ENCODE peak calls at places on chromosome 20, in nine cellular contexts. M, Q, G, Z, T, E, I, S and H are unnamed samples.

GRCh38 chr20:19976595-19977372 is 40.4 kb upstream of the NAA20 start:
- DNase-seq in M (peak), Q (no peak), G (no peak), Z (peak), T (no peak), E (no peak), I (no peak), S (peak), H (peak)

GRCh38 chr20:61414455-61414991 is 162.5 kb downstream of the CDH4 start:
- DNase-seq in M (no peak), Q (no peak), G (no peak), Z (no peak), T (no peak), E (no peak), I (no peak), S (no peak), H (peak)

GRCh38 chr20:24965065-24965919 is 16.2 kb downstream of the CST7 start:
- DNase-seq in M (no peak), Q (no peak), G (no peak), Z (no peak), T (no peak), E (no peak), I (peak), S (no peak), H (no peak)

GRCh38 chr20:31547720-31548298 is 33.6 kb downstream of the HM13 start:
- DNase-seq in M (no peak), Q (no peak), G (no peak), Z (no peak), T (no peak), E (no peak), I (no peak), S (no peak), H (no peak)

GRCh38 chr20:12175538-12175937 is 257.8 kb downstream of the BTBD3 start:
- DNase-seq in M (no peak), Q (no peak), G (no peak), Z (no peak), T (no peak), E (no peak), I (no peak), S (no peak), H (no peak)

GRCh38 chr20:12581644-12582350 is 427.0 kb upstream of the SPTLC3 start:
- DNase-seq in M (no peak), Q (no peak), G (no peak), Z (no peak), T (no peak), E (no peak), I (no peak), S (no peak), H (no peak)

GRCh38 chr20:17501701-17502100 is 29.5 kb downstream of the BFSP1 start:
- DNase-seq in M (no peak), Q (no peak), G (no peak), Z (no peak), T (no peak), E (no peak), I (peak), S (no peak), H (no peak)

GRCh38 chr20:56872620-56873458 is 243.7 kb downstream of the TFAP2C start:
- DNase-seq in M (peak), Q (no peak), G (no peak), Z (no peak), T (no peak), E (no peak), I (no peak), S (no peak), H (no peak)

GRCh38 chr20:21981179-21981578 is 275.7 kb downstream of the PAX1 start:
- DNase-seq in M (no peak), Q (no peak), G (no peak), Z (no peak), T (no peak), E (no peak), I (no peak), S (no peak), H (no peak)

GRCh38 chr20:56391037-56391436 is 978 bp downstream of the AURKA start:
- DNase-seq in M (no peak), Q (no peak), G (no peak), Z (no peak), T (no peak), E (no peak), I (no peak), S (no peak), H (no peak)

GRCh38 chr20:63587781-63588591 is 13.9 kb upstream of the HELZ2 start:
- DNase-seq in M (no peak), Q (no peak), G (no peak), Z (no peak), T (no peak), E (no peak), I (no peak), S (no peak), H (no peak)

GRCh38 chr20:709421-709820 is 33.8 kb upstream of the SCRT2 start:
- DNase-seq in M (no peak), Q (no peak), G (peak), Z (no peak), T (peak), E (peak), I (peak), S (no peak), H (peak)

GRCh38 chr20:8190043-8190880 is 58.2 kb downstream of the PLCB1 start:
- DNase-seq in M (no peak), Q (no peak), G (no peak), Z (no peak), T (no peak), E (no peak), I (no peak), S (no peak), H (no peak)

GRCh38 chr20:25453035-25453810 is 45.8 kb downstream of the GINS1 start:
- DNase-seq in M (peak), Q (no peak), G (peak), Z (peak), T (peak), E (no peak), I (peak), S (peak), H (no peak)

GRCh38 chr20:37095108-37095608 is 639 bp downstream of the RBL1 start:
- DNase-seq in M (no peak), Q (peak), G (no peak), Z (peak), T (no peak), E (peak), I (no peak), S (peak), H (no peak)

GRCh38 chr20:23296841-23297701 is 53.5 kb upstream of the NXT1 start:
- DNase-seq in M (no peak), Q (no peak), G (no peak), Z (peak), T (no peak), E (no peak), I (no peak), S (no peak), H (no peak)

GRCh38 chr20:60031107-60031506 is 72.9 kb downstream of the CDH26 start:
- DNase-seq in M (no peak), Q (no peak), G (no peak), Z (no peak), T (no peak), E (no peak), I (no peak), S (no peak), H (no peak)

GRCh38 chr20:62020935-62021701 is 44.6 kb downstream of the TAF4 start:
- DNase-seq in M (peak), Q (no peak), G (no peak), Z (no peak), T (no peak), E (no peak), I (no peak), S (peak), H (peak)